ENCODE peak calls at places on chromosomes 6 and 20, in ten cellular contexts. G is omental fat pad, O is tibial nerve, Y is PC-3, N is GM10248, V is ovary, F is fibroblast of pulmonary artery, B is fibroblast of lung, J is B cell, Q is lower leg skin. C is an unnamed sample.

GRCh38 chr6:33886673-33887144 is 82.9 kb upstream of the MLN start:
- DNase-seq in J (no peak), G (no peak), F (peak; percentile 95), V (no peak), N (no peak), Y (peak; percentile 48), Q (no peak), O (no peak), B (peak; percentile 38), C (no peak)

GRCh38 chr20:40797425-40797824 is 108.4 kb upstream of the MAFB start:
- DNase-seq in F (peak; percentile 14), G (no peak), Y (peak; percentile 37), O (peak; percentile 16), J (no peak), B (peak; percentile 3), Q (no peak), N (no peak), V (no peak), C (peak; percentile 3)

GRCh38 chr20:11755071-11755881 is 162.4 kb upstream of the BTBD3 start:
- DNase-seq in V (no peak), F (no peak), O (no peak), G (no peak), Y (peak; percentile 60), B (peak; percentile 8), Q (no peak), N (no peak), J (no peak), C (no peak)

GRCh38 chr20:51566594-51566993 is 24.1 kb upstream of the NFATC2 start:
- DNase-seq in F (no peak), G (no peak), B (no peak), Y (no peak), O (no peak), N (no peak), J (no peak), V (no peak), Q (no peak), C (no peak)

GRCh38 chr6:55993418-55993817 is 118.0 kb upstream of the BMP5 start:
- DNase-seq in V (no peak), Q (no peak), B (no peak), O (no peak), F (no peak), J (no peak), N (no peak), Y (no peak), G (no peak), C (no peak)

GRCh38 chr6:64330694-64331309 is 695.2 kb downstream of the PHF3 start:
- DNase-seq in B (peak; percentile 1), N (no peak), Y (peak; percentile 86), J (no peak), Q (no peak), V (peak; percentile 28), G (peak; percentile 75), O (peak; percentile 62), F (peak; percentile 75), C (no peak)

GRCh38 chr20:62045118-62045517 is 20.6 kb downstream of the TAF4 start:
- DNase-seq in V (no peak), N (no peak), J (no peak), B (no peak), G (no peak), Y (no peak), O (no peak), F (no peak), Q (no peak), C (no peak)

GRCh38 chr20:62258499-62259293 is 20.4 kb downstream of the OSBPL2 start:
- DNase-seq in O (peak; percentile 26), Q (no peak), J (no peak), Y (peak; percentile 47), G (no peak), F (peak; percentile 76), N (no peak), B (peak; percentile 80), V (no peak), C (peak; percentile 37)

GRCh38 chr20:25294459-25295385 is 46.8 kb downstream of the PYGB start:
- DNase-seq in B (peak; percentile 55), G (no peak), J (peak; percentile 72), N (peak; percentile 78), V (peak; percentile 70), Q (no peak), F (peak; percentile 49), Y (peak; percentile 49), O (no peak), C (no peak)

GRCh38 chr6:137475103-137475502 is 19.1 kb downstream of the OLIG3 start:
- DNase-seq in Q (no peak), N (no peak), B (no peak), Y (no peak), O (no peak), J (no peak), F (no peak), G (no peak), V (no peak), C (no peak)
- TF ChIP-seq CTCF in Q (no peak), N (no peak), B (no peak), Y (peak; percentile 37), O (no peak), J (no peak), F (no peak), G (no peak), V (no peak), C (no peak)

DNA sequence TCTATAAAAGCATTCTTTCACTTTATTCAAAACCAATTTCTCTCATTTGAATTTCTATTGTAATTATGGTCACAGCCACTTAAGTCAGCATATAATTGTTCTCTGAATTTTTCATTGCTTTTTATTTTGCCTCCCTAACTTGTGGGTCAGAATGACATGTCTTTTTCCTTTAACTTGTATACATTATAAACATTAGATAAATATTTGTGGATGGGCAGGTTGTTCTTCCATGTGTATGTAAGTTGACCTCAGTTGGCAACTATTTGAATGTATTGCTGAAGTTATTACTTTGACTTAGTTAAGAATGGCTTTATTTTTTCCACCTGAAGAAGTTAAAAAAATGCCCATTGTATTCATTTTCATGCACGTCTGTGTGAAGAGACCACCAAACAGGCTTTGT is 83.0 kb upstream of the MAP3K7 start:
- DNase-seq in B (no peak), N (no peak), Y (no peak), F (no peak), O (no peak), V (no peak), Q (no peak), J (no peak), G (no peak), C (no peak)
- TF ChIP-seq CTCF in B (no peak), N (no peak), Y (no peak), F (no peak), O (no peak), V (no peak), Q (no peak), J (no peak), G (no peak), C (no peak)

GRCh38 chr6:142698751-142699150 is 246.2 kb downstream of the HIVEP2 start:
- DNase-seq in Q (no peak), J (no peak), B (no peak), G (no peak), Y (peak; percentile 23), N (no peak), O (no peak), V (no peak), F (no peak), C (no peak)
- TF ChIP-seq CTCF in Q (no peak), J (no peak), B (no peak), G (no peak), Y (no peak), N (no peak), O (no peak), V (no peak), F (peak; percentile 19), C (peak; percentile 1)

GRCh38 chr6:76072562-76072961 is at the start of gene IMPG1:
- DNase-seq in O (no peak), V (no peak), F (no peak), Q (no peak), N (no peak), J (no peak), G (no peak), B (no peak), Y (no peak), C (no peak)
- TF ChIP-seq CTCF in O (no peak), V (no peak), F (no peak), Q (no peak), N (no peak), J (no peak), G (no peak), B (no peak), Y (no peak), C (no peak)